ENCODE peak calls at places on chromosome 12, in seven cellular contexts. E is SK-N-SH, S is HepG2, Y is HCT116, I is GM12878, J is K562, G is H1. L is an unnamed sample.

GRCh38 chr12:1457901-1458300 is 136.5 kb downstream of the FBXL14 start:
- DNase-seq in E (no peak), S (no peak), Y (no peak), I (no peak), J (no peak), G (no peak), L (peak; percentile 19)

GRCh38 chr12:14191612-14192011 is 173.9 kb upstream of the ATF7IP start:
- DNase-seq in E (no peak), S (no peak), Y (no peak), I (no peak), J (no peak), G (no peak), L (no peak)

GRCh38 chr12:77256924-77257323 is 191.6 kb upstream of the E2F7 start:
- DNase-seq in E (no peak), S (no peak), Y (no peak), I (no peak), J (no peak), G (no peak), L (no peak)

GRCh38 chr12:46198913-46199312 is 69.9 kb downstream of the SLC38A1 start:
- DNase-seq in E (no peak), S (no peak), Y (no peak), I (no peak), J (no peak), G (no peak), L (no peak)

GRCh38 chr12:2393016-2393415 is 340.2 kb downstream of the CACNA1C start:
- DNase-seq in E (no peak), S (no peak), Y (no peak), I (no peak), J (no peak), G (no peak), L (no peak)

GRCh38 chr12:108046633-108047032 is 82.5 kb upstream of the WSCD2 start:
- DNase-seq in E (no peak), S (no peak), Y (no peak), I (no peak), J (no peak), G (no peak), L (no peak)

GRCh38 chr12:89238593-89238992 is 113.7 kb downstream of the DUSP6 start:
- DNase-seq in E (no peak), S (no peak), Y (no peak), I (no peak), J (no peak), G (no peak), L (no peak)

GRCh38 chr12:26396402-26396801 is 201.0 kb downstream of the SSPN start:
- DNase-seq in E (no peak), S (no peak), Y (no peak), I (peak; percentile 8), J (no peak), G (no peak), L (no peak)

GRCh38 chr12:113413488-113413939 is 8.7 kb upstream of the SDSL start:
- DNase-seq in E (no peak), S (peak; percentile 56), Y (no peak), I (no peak), J (peak; percentile 35), G (no peak), L (no peak)

GRCh38 chr12:117294206-117294605 is 67.2 kb downstream of the NOS1 start:
- DNase-seq in E (no peak), S (no peak), Y (no peak), I (no peak), J (peak; percentile 53), G (no peak), L (no peak)
- TF ChIP-seq JUND in E (no peak), S (no peak), Y (no peak), I (no peak), J (no peak), G (no peak), L (no peak)

GRCh38 chr12:87928046-87928445 is 101.2 kb downstream of the C12orf50 start:
- DNase-seq in E (no peak), S (no peak), Y (no peak), I (no peak), J (no peak), G (no peak), L (no peak)

GRCh38 chr12:87930652-87931051 is 98.5 kb downstream of the C12orf50 start:
- DNase-seq in E (no peak), S (no peak), Y (no peak), I (no peak), J (no peak), G (no peak), L (no peak)

GRCh38 chr12:87931764-87932163 is 97.4 kb downstream of the C12orf50 start:
- DNase-seq in E (no peak), S (no peak), Y (no peak), I (no peak), J (no peak), G (no peak), L (no peak)

GRCh38 chr12:87929346-87929745 is 99.9 kb downstream of the C12orf50 start:
- DNase-seq in E (no peak), S (no peak), Y (no peak), I (no peak), J (no peak), G (no peak), L (no peak)

DNA sequence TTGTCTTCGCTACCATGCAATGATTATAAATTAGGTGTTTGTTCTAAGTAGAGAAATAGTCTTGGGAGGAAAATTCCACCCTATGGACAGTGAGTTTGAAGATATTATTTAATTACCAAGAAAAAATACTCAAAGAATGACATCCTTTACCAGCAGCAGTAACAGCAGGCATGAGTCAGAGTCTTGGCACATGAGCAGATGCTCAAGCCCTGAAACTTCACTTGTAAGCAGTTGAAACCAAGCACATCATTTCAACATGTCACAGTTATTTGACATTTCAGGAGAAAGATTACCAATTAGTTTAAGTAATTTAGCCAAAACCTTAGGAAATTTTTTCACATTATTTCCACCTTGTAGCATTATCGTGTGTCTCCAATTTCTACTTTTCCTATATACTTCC is 99.2 kb downstream of the C12orf50 start:
- DNase-seq in E (no peak), S (no peak), Y (no peak), I (no peak), J (no peak), G (no peak), L (no peak)
- TF ChIP-seq JUND in E (peak; percentile 66), S (no peak), Y (no peak), I (no peak), J (no peak), G (no peak), L (no peak)

DNA sequence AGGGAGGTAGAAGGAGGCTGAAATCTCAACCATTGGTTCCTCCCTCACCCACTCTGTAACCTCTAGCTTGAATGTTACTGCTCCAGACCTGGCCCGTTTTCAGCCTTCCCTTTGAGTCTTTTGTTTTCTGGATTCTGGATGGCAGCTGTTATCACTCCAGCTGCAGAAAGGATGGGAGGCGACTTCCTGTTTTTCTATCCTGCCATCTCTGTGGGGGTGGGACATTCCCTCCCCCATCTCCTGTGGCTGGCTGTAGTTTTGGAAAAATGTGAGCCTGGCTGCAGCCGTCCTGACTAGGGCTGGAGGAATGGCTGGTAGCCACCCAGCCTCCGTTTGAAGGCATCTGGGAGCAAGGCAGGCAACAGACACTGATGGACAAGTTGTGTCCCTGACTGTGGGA is 2.9 kb upstream of the PPFIBP1 start:
- DNase-seq in E (peak; percentile 31), S (no peak), Y (no peak), I (no peak), J (peak; percentile 19), G (no peak), L (no peak)
- TF ChIP-seq JUND in E (no peak), S (no peak), Y (no peak), I (no peak), J (no peak), G (no peak), L (no peak)

GRCh38 chr12:94074970-94075695 is 73.2 kb upstream of the PLXNC1 start:
- DNase-seq in E (peak; percentile 48), S (peak; percentile 60), Y (peak; percentile 34), I (no peak), J (peak; percentile 23), G (no peak), L (peak; percentile 54)
- TF ChIP-seq JUND in E (no peak), S (no peak), Y (no peak), I (no peak), J (no peak), G (no peak), L (no peak)

DNA sequence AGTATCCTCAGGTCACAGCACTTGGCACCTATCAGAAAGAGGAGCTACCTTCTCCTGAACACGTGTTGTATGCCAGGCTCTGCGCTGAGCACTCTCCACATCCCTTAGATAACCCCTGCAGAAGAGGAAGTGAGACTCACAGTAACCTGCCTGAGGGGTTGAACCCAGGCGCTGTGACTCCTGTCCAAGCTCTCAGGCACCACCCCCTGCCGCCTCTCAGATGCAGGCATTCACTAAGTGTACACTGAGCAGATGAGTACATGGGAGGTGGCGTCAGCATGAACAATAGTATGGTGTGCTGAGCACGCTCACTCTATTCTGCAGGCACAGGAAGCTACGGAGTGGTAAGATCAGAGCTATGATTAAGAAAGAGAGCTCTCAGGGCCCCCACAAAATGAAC is 21.0 kb upstream of the RIC8B start:
- DNase-seq in E (no peak), S (no peak), Y (no peak), I (peak; percentile 67), J (no peak), G (no peak), L (no peak)
- TF ChIP-seq JUND in E (no peak), S (no peak), Y (no peak), I (no peak), J (no peak), G (no peak), L (no peak)

GRCh38 chr12:12046401-12046800 is 24.3 kb upstream of the BCL2L14 start:
- DNase-seq in E (peak; percentile 26), S (no peak), Y (no peak), I (no peak), J (no peak), G (no peak), L (no peak)
- TF ChIP-seq JUND in E (no peak), S (no peak), Y (no peak), I (no peak), J (no peak), G (no peak), L (no peak)

GRCh38 chr12:66467932-66468331 is 165.6 kb downstream of the HELB start:
- DNase-seq in E (peak; percentile 8), S (no peak), Y (peak; percentile 46), I (no peak), J (peak; percentile 17), G (no peak), L (no peak)
- TF ChIP-seq JUND in E (no peak), S (no peak), Y (no peak), I (no peak), J (no peak), G (no peak), L (no peak)

GRCh38 chr12:7959278-7960063 is 23.5 kb upstream of the SLC2A3 start:
- DNase-seq in E (no peak), S (peak; percentile 44), Y (no peak), I (peak; percentile 70), J (peak; percentile 17), G (no peak), L (no peak)
- TF ChIP-seq JUND in E (no peak), S (no peak), Y (no peak), I (no peak), J (no peak), G (no peak), L (no peak)